ENCODE peak calls at places on chromosomes 11 and 22, in eight cellular contexts. V, M, C, W, D, T, O and A are unnamed samples.

GRCh38 chr11:64851831-64852337 is 7.4 kb upstream of the CDC42BPG start:
- DNase-seq in V (no peak), M (no peak), C (peak), W (peak), D (no peak), T (no peak), O (no peak), A (no peak)

GRCh38 chr11:31817054-31817620 is 6.0 kb upstream of the PAX6 start:
- DNase-seq in V (no peak), M (peak), C (no peak), W (no peak), D (no peak), T (no peak), O (no peak), A (no peak)

GRCh38 chr22:27857441-27857840 is 55.9 kb upstream of the MN1 start:
- DNase-seq in V (no peak), M (no peak), C (no peak), W (no peak), D (peak), T (no peak), O (no peak), A (no peak)

GRCh38 chr22:39719559-39720450 is 149.3 kb downstream of the CACNA1I start:
- DNase-seq in V (no peak), M (peak), C (no peak), W (no peak), D (no peak), T (no peak), O (no peak), A (no peak)

GRCh38 chr11:16049611-16050010 is 306.7 kb downstream of the SOX6 start:
- DNase-seq in V (no peak), M (no peak), C (no peak), W (no peak), D (no peak), T (no peak), O (peak), A (no peak)

GRCh38 chr11:101446238-101446637 is 137.6 kb downstream of the TRPC6 start:
- DNase-seq in V (no peak), M (no peak), C (no peak), W (no peak), D (peak), T (no peak), O (no peak), A (no peak)

GRCh38 chr22:45602824-45603301 is 68.8 kb upstream of the ATXN10 start:
- DNase-seq in V (no peak), M (peak), C (peak), W (no peak), D (peak), T (no peak), O (peak), A (no peak)

GRCh38 chr11:106468091-106468490 is 390.6 kb downstream of the AASDHPPT start:
- DNase-seq in V (no peak), M (no peak), C (no peak), W (no peak), D (peak), T (no peak), O (no peak), A (no peak)

GRCh38 chr22:44667829-44668189 is 34.2 kb upstream of the PRR5 start:
- DNase-seq in V (no peak), M (no peak), C (no peak), W (no peak), D (peak), T (no peak), O (peak), A (no peak)

GRCh38 chr11:67010296-67010905 is 12.5 kb upstream of the SYT12 start:
- DNase-seq in V (no peak), M (no peak), C (no peak), W (no peak), D (no peak), T (no peak), O (no peak), A (no peak)

GRCh38 chr11:72141066-72141465 is 5.5 kb downstream of the FOLR3 start:
- DNase-seq in V (no peak), M (no peak), C (no peak), W (no peak), D (peak), T (no peak), O (no peak), A (no peak)

GRCh38 chr22:42994917-42995562 is 19.9 kb downstream of the PACSIN2 start:
- DNase-seq in V (no peak), M (peak), C (peak), W (peak), D (peak), T (no peak), O (no peak), A (no peak)

GRCh38 chr11:113835306-113835705 is 40.1 kb downstream of the USP28 start:
- DNase-seq in V (no peak), M (no peak), C (no peak), W (no peak), D (no peak), T (no peak), O (no peak), A (no peak)

GRCh38 chr22:47238886-47239860 is 476.7 kb downstream of the TBC1D22A start:
- DNase-seq in V (no peak), M (no peak), C (no peak), W (no peak), D (no peak), T (no peak), O (no peak), A (no peak)

GRCh38 chr11:35623708-35624168 is 5.5 kb downstream of the FJX1 start:
- DNase-seq in V (no peak), M (peak), C (no peak), W (no peak), D (peak), T (no peak), O (no peak), A (no peak)

GRCh38 chr22:20186183-20186870 is 35.5 kb upstream of the CCDC188 start:
- DNase-seq in V (no peak), M (peak), C (peak), W (no peak), D (no peak), T (no peak), O (peak), A (no peak)

GRCh38 chr22:30445438-30445936 is 19.9 kb downstream of the MTFP1 start:
- DNase-seq in V (no peak), M (no peak), C (no peak), W (no peak), D (peak), T (no peak), O (no peak), A (no peak)

GRCh38 chr11:115924744-115925567 is 420.7 kb upstream of the CADM1 start:
- DNase-seq in V (no peak), M (no peak), C (peak), W (no peak), D (no peak), T (no peak), O (no peak), A (no peak)

GRCh38 chr11:17524221-17524620 is 20.0 kb downstream of the USH1C start:
- DNase-seq in V (no peak), M (no peak), C (no peak), W (no peak), D (no peak), T (no peak), O (no peak), A (no peak)

GRCh38 chr11:130112071-130112830 is 42.6 kb downstream of the APLP2 start:
- DNase-seq in V (no peak), M (no peak), C (no peak), W (no peak), D (no peak), T (no peak), O (no peak), A (no peak)

GRCh38 chr11:64382586-64382985 is 23.6 kb downstream of the RPS6KA4 start:
- DNase-seq in V (no peak), M (no peak), C (no peak), W (no peak), D (no peak), T (no peak), O (no peak), A (no peak)

GRCh38 chr11:88179966-88180629 is 4.9 kb upstream of the RAB38 start:
- DNase-seq in V (no peak), M (peak), C (no peak), W (no peak), D (peak), T (no peak), O (no peak), A (no peak)

GRCh38 chr22:50186181-50186731 is 543 bp downstream of the TRABD start:
- DNase-seq in V (no peak), M (peak), C (peak), W (no peak), D (no peak), T (no peak), O (no peak), A (no peak)

GRCh38 chr22:23105919-23106853 is 35.6 kb downstream of the RSPH14 start:
- DNase-seq in V (no peak), M (no peak), C (no peak), W (no peak), D (no peak), T (no peak), O (no peak), A (no peak)

GRCh38 chr22:32697331-32697995 is 104.0 kb upstream of the TIMP3 start:
- DNase-seq in V (no peak), M (no peak), C (no peak), W (no peak), D (no peak), T (no peak), O (no peak), A (no peak)

GRCh38 chr11:11584446-11584810 is 37.4 kb downstream of the GALNT18 start:
- DNase-seq in V (no peak), M (peak), C (no peak), W (no peak), D (peak), T (no peak), O (peak), A (no peak)

GRCh38 chr11:15800121-15800800 is 556.1 kb downstream of the SOX6 start:
- DNase-seq in V (no peak), M (peak), C (no peak), W (no peak), D (peak), T (no peak), O (no peak), A (no peak)

GRCh38 chr11:23723861-23724260 is 773.0 kb upstream of the LUZP2 start:
- DNase-seq in V (no peak), M (no peak), C (no peak), W (no peak), D (no peak), T (no peak), O (no peak), A (no peak)

GRCh38 chr22:37181681-37182080 is 6.4 kb downstream of the C1QTNF6 start:
- DNase-seq in V (no peak), M (no peak), C (no peak), W (no peak), D (no peak), T (no peak), O (no peak), A (no peak)